ENCODE peak calls at places on chromosomes 7 and 10, in nine cellular contexts. R is sigmoid colon; T is CD8-positive, alpha-beta memory T cell; K is colonic mucosa; U is tibial artery; D is thyroid gland; L is substantia nigra; G is CD4-positive, alpha-beta memory T cell; A is GM12878. Q is an unnamed sample.

GRCh38 chr7:148464932-148465331 is 125.6 kb upstream of the C7orf33 start:
- DNase-seq in R (no peak), T (no peak), K (no peak), U (no peak), D (no peak), L (no peak), G (no peak), A (no peak), Q (no peak)

GRCh38 chr7:17236161-17236560 is 62.3 kb upstream of the AHR start:
- DNase-seq in R (no peak), T (no peak), K (no peak), U (no peak), D (no peak), L (no peak), G (no peak), A (no peak), Q (no peak)

GRCh38 chr10:77160679-77161078 is 476.9 kb downstream of the KCNMA1 start:
- DNase-seq in R (no peak), T (no peak), K (peak; percentile 34), U (no peak), D (no peak), L (no peak), G (no peak), A (no peak), Q (no peak)

GRCh38 chr10:133390597-133391248 is 3.2 kb upstream of the MTG1 start:
- DNase-seq in R (peak; percentile 41), T (no peak), K (no peak), U (no peak), D (no peak), L (no peak), G (no peak), A (no peak), Q (no peak)

GRCh38 chr7:135260930-135261721 is 27.5 kb downstream of the STRA8 start:
- DNase-seq in R (peak; percentile 74), T (no peak), K (no peak), U (no peak), D (no peak), L (no peak), G (no peak), A (no peak), Q (no peak)

GRCh38 chr7:34165927-34166550 is 260.7 kb downstream of the BMPER start:
- DNase-seq in R (no peak), T (no peak), K (no peak), U (no peak), D (no peak), L (no peak), G (no peak), A (no peak), Q (no peak)

GRCh38 chr7:18040196-18040595 is 12.6 kb upstream of the PRPS1L1 start:
- DNase-seq in R (no peak), T (no peak), K (no peak), U (no peak), D (no peak), L (no peak), G (no peak), A (no peak), Q (no peak)

GRCh38 chr7:93147358-93147757 is 827 bp downstream of the SAMD9L start:
- DNase-seq in R (peak; percentile 55), T (peak; percentile 50), K (peak; percentile 57), U (no peak), D (peak; percentile 57), L (no peak), G (peak; percentile 23), A (peak; percentile 51), Q (no peak)

GRCh38 chr10:77350134-77350533 is 287.5 kb downstream of the KCNMA1 start:
- DNase-seq in R (no peak), T (no peak), K (no peak), U (no peak), D (no peak), L (no peak), G (no peak), A (no peak), Q (no peak)

GRCh38 chr7:423312-424260 is 96.1 kb downstream of the PDGFA start:
- DNase-seq in R (no peak), T (no peak), K (no peak), U (no peak), D (no peak), L (no peak), G (no peak), A (no peak), Q (no peak)

GRCh38 chr7:133364959-133365680 is 112.2 kb downstream of the EXOC4 start:
- DNase-seq in R (no peak), T (no peak), K (no peak), U (no peak), D (no peak), L (no peak), G (no peak), A (no peak), Q (no peak)

GRCh38 chr10:110432814-110433565 is 64.7 kb upstream of the DUSP5 start:
- DNase-seq in R (peak; percentile 26), T (no peak), K (no peak), U (no peak), D (no peak), L (no peak), G (no peak), A (no peak), Q (no peak)

GRCh38 chr10:97550336-97551149 is 22.0 kb upstream of the ANKRD2 start:
- DNase-seq in R (no peak), T (no peak), K (no peak), U (no peak), D (no peak), L (no peak), G (no peak), A (no peak), Q (no peak)

GRCh38 chr10:32169556-32169955 is 113.3 kb upstream of the KIF5B start:
- DNase-seq in R (no peak), T (no peak), K (no peak), U (no peak), D (no peak), L (no peak), G (no peak), A (no peak), Q (no peak)

GRCh38 chr7:47000561-47000960 is 581.4 kb downstream of the TNS3 start:
- DNase-seq in R (no peak), T (no peak), K (no peak), U (no peak), D (no peak), L (no peak), G (no peak), A (no peak), Q (no peak)

GRCh38 chr7:57789130-57789529 is 339.2 kb downstream of the ZNF716 start:
- DNase-seq in R (no peak), T (no peak), K (no peak), U (no peak), D (no peak), L (no peak), G (no peak), A (no peak), Q (no peak)

GRCh38 chr7:32618470-32618869 is 123.2 kb downstream of the AVL9 start:
- DNase-seq in R (no peak), T (no peak), K (no peak), U (no peak), D (no peak), L (no peak), G (no peak), A (no peak), Q (no peak)

GRCh38 chr7:47786557-47787248 is 161.6 kb downstream of the PKD1L1 start:
- DNase-seq in R (peak; percentile 88), T (no peak), K (peak; percentile 22), U (peak; percentile 81), D (peak; percentile 15), L (no peak), G (no peak), A (no peak), Q (peak; percentile 21)

GRCh38 chr7:98078197-98078870 is 28.3 kb upstream of the LMTK2 start:
- DNase-seq in R (peak; percentile 29), T (no peak), K (no peak), U (no peak), D (no peak), L (no peak), G (no peak), A (no peak), Q (no peak)
- H3K27ac ChIP-seq in R (no peak overlapping the region), T (no peak overlapping the region), K (no peak overlapping the region), U (no peak overlapping the region), D (peak overlapping the region; percentile 65), L (no peak overlapping the region), G (no peak overlapping the region), A (no peak overlapping the region), Q (no peak overlapping the region)

DNA sequence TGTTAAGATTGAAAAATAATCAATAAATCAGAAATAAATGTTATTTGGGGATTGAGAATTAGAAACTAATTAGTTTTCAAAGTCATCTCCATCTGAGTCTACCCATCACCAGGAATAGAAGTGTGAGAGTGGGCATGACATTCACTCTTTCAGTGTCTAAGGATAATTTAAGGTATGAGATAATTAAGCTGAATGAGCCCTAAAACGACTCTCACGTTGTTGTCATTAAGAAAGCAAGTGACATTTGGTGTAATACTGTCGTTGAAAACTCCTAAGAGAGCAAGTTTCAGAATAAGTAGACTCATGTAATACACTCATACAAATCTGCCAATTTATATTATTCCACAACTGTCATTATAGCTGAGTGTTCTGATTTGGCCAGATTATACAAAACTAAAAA is 7.1 kb downstream of the AGMO start:
- DNase-seq in R (no peak), T (no peak), K (no peak), U (no peak), D (no peak), L (no peak), G (no peak), A (no peak), Q (no peak)
- H3K27ac ChIP-seq in R (no peak overlapping the region), T (no peak overlapping the region), K (no peak overlapping the region), U (no peak overlapping the region), D (no peak overlapping the region), L (no peak overlapping the region), G (no peak overlapping the region), A (no peak overlapping the region), Q (peak overlapping the region; percentile 56)

GRCh38 chr7:30473393-30473775 is 5.2 kb downstream of the NOD1 start:
- DNase-seq in R (no peak), T (no peak), K (no peak), U (no peak), D (no peak), L (no peak), G (no peak), A (no peak), Q (no peak)
- H3K27ac ChIP-seq in R (peak overlapping the region; percentile 80), T (no peak overlapping the region), K (no peak overlapping the region), U (peak overlapping the region; percentile 7), D (peak overlapping the region; percentile 94), L (no peak overlapping the region), G (no peak overlapping the region), A (no peak overlapping the region), Q (no peak overlapping the region)

GRCh38 chr7:69185170-69185569 is 413.1 kb upstream of the AUTS2 start:
- DNase-seq in R (no peak), T (no peak), K (no peak), U (no peak), D (no peak), L (no peak), G (no peak), A (no peak), Q (no peak)

GRCh38 chr7:69186974-69187373 is 411.3 kb upstream of the AUTS2 start:
- DNase-seq in R (no peak), T (no peak), K (no peak), U (no peak), D (no peak), L (no peak), G (no peak), A (no peak), Q (no peak)

GRCh38 chr7:69189406-69189805 is 408.9 kb upstream of the AUTS2 start:
- DNase-seq in R (no peak), T (no peak), K (no peak), U (no peak), D (no peak), L (no peak), G (no peak), A (no peak), Q (no peak)

GRCh38 chr7:69190025-69190424 is 408.2 kb upstream of the AUTS2 start:
- DNase-seq in R (no peak), T (no peak), K (no peak), U (no peak), D (no peak), L (no peak), G (no peak), A (no peak), Q (no peak)

GRCh38 chr7:69187824-69188335 is 410.4 kb upstream of the AUTS2 start:
- DNase-seq in R (no peak), T (no peak), K (no peak), U (no peak), D (no peak), L (no peak), G (no peak), A (no peak), Q (no peak)
- H3K27ac ChIP-seq in R (no peak overlapping the region), T (no peak overlapping the region), K (no peak overlapping the region), U (no peak overlapping the region), D (no peak overlapping the region), L (no peak overlapping the region), G (no peak overlapping the region), A (no peak overlapping the region), Q (no peak overlapping the region)

Q was measured in tibial nerve.